ENCODE peak calls at places on chromosome 2, in six cellular contexts. T, U, B, N, L and D are unnamed samples.

GRCh38 chr2:1730047-1730937 is 14.0 kb downstream of the PXDN start:
- DNase-seq in L (peak; percentile 81), T (peak; percentile 91), B (no peak), U (no peak), N (no peak), D (peak; percentile 48)

GRCh38 chr2:222304737-222305509 is 6.1 kb upstream of the PAX3 start:
- DNase-seq in B (no peak), T (peak; percentile 69), N (peak; percentile 72), U (no peak), L (no peak), D (no peak)

GRCh38 chr2:86821306-86821705 is 30.6 kb upstream of the CD8A start:
- DNase-seq in B (no peak), T (no peak), N (no peak), U (no peak), L (no peak), D (no peak)

GRCh38 chr2:236503100-236503499 is 66.5 kb upstream of the ACKR3 start:
- DNase-seq in B (no peak), U (no peak), T (no peak), L (no peak), N (no peak), D (no peak)

GRCh38 chr2:71235930-71236587 is 9.2 kb upstream of the PAIP2B start:
- DNase-seq in L (no peak), T (no peak), N (peak; percentile 42), U (no peak), B (no peak), D (no peak)

GRCh38 chr2:106193491-106193976 is 567 bp downstream of the UXS1 start:
- DNase-seq in L (no peak), N (no peak), T (peak; percentile 36), U (no peak), B (no peak), D (no peak)

GRCh38 chr2:20071397-20072383 is 20.3 kb upstream of the LAPTM4A start:
- DNase-seq in L (peak; percentile 72), B (no peak), U (no peak), N (no peak), T (peak; percentile 87), D (no peak)

GRCh38 chr2:26424211-26424610 is 22.5 kb downstream of the DRC1 start:
- DNase-seq in B (no peak), L (no peak), N (no peak), T (no peak), U (no peak), D (no peak)

GRCh38 chr2:10204326-10205200 is 82.0 kb downstream of the RRM2 start:
- DNase-seq in L (no peak), N (no peak), U (no peak), T (no peak), B (no peak), D (no peak)

GRCh38 chr2:24498121-24498520 is 7.1 kb downstream of the NCOA1 start:
- DNase-seq in T (no peak), U (no peak), N (no peak), L (no peak), B (no peak), D (no peak)

GRCh38 chr2:144705328-144706245 is 185.7 kb upstream of the ZEB2 start:
- DNase-seq in L (peak; percentile 17), U (no peak), B (no peak), N (no peak), T (no peak), D (no peak)

GRCh38 chr2:166157578-166157977 is 29.8 kb upstream of the SCN1A start:
- DNase-seq in N (no peak), T (no peak), U (no peak), L (no peak), B (no peak), D (no peak)

GRCh38 chr2:149906871-149907270 is 319.3 kb upstream of the MMADHC start:
- DNase-seq in T (no peak), U (no peak), N (no peak), B (no peak), L (no peak), D (no peak)

GRCh38 chr2:3464401-3465005 is 54.8 kb downstream of the ADI1 start:
- DNase-seq in N (no peak), T (no peak), L (no peak), U (no peak), B (no peak), D (no peak)